ENCODE peak calls at places on chromosomes 5 and 9, in five cellular contexts. One of them, this sample, is unnamed.

GRCh38 chr5:170809551-170809950 is 26.0 kb downstream of the GABRP start:
- DNase-seq in naive thymus-derived CD4-positive, alpha-beta T cell: no peak
- DNase-seq in dorsolateral prefrontal cortex: peak
- DNase-seq in Panc1: no peak
- DNase-seq in uterus: no peak
- DNase-seq in this sample: peak

GRCh38 chr9:84261082-84261746 is 79.3 kb downstream of the SLC28A3 start:
- DNase-seq in naive thymus-derived CD4-positive, alpha-beta T cell: peak
- DNase-seq in dorsolateral prefrontal cortex: peak
- DNase-seq in Panc1: peak
- DNase-seq in uterus: peak
- DNase-seq in this sample: peak

GRCh38 chr9:21616082-21616778 is 134.1 kb upstream of the IFNE start:
- DNase-seq in naive thymus-derived CD4-positive, alpha-beta T cell: no peak
- DNase-seq in dorsolateral prefrontal cortex: no peak
- DNase-seq in Panc1: peak
- DNase-seq in uterus: no peak
- DNase-seq in this sample: no peak

GRCh38 chr5:93800988-93801811 is 59.8 kb upstream of the POU5F2 start:
- DNase-seq in naive thymus-derived CD4-positive, alpha-beta T cell: peak
- DNase-seq in dorsolateral prefrontal cortex: no peak
- DNase-seq in Panc1: peak
- DNase-seq in uterus: peak
- DNase-seq in this sample: no peak

GRCh38 chr9:127204771-127205470 is 59.7 kb upstream of the GARNL3 start:
- DNase-seq in naive thymus-derived CD4-positive, alpha-beta T cell: no peak
- DNase-seq in dorsolateral prefrontal cortex: no peak
- DNase-seq in Panc1: no peak
- DNase-seq in uterus: no peak
- DNase-seq in this sample: peak

GRCh38 chr9:6641561-6641960 is 4.0 kb downstream of the GLDC start:
- DNase-seq in naive thymus-derived CD4-positive, alpha-beta T cell: no peak
- DNase-seq in dorsolateral prefrontal cortex: no peak
- DNase-seq in Panc1: no peak
- DNase-seq in uterus: no peak
- DNase-seq in this sample: no peak

GRCh38 chr5:5360878-5361520 is 61.5 kb upstream of the ICE1 start:
- DNase-seq in naive thymus-derived CD4-positive, alpha-beta T cell: no peak
- DNase-seq in dorsolateral prefrontal cortex: no peak
- DNase-seq in Panc1: no peak
- DNase-seq in uterus: no peak
- DNase-seq in this sample: no peak

GRCh38 chr9:99120256-99120655 is 15.3 kb downstream of the TGFBR1 start:
- DNase-seq in naive thymus-derived CD4-positive, alpha-beta T cell: no peak
- DNase-seq in dorsolateral prefrontal cortex: no peak
- DNase-seq in Panc1: no peak
- DNase-seq in uterus: no peak
- DNase-seq in this sample: no peak

GRCh38 chr9:114696814-114697544 is 15.0 kb upstream of the TEX48 start:
- DNase-seq in naive thymus-derived CD4-positive, alpha-beta T cell: no peak
- DNase-seq in dorsolateral prefrontal cortex: no peak
- DNase-seq in Panc1: no peak
- DNase-seq in uterus: no peak
- DNase-seq in this sample: no peak

GRCh38 chr5:135173662-135174290 is 139.7 kb upstream of the PITX1 start:
- DNase-seq in naive thymus-derived CD4-positive, alpha-beta T cell: no peak
- DNase-seq in dorsolateral prefrontal cortex: no peak
- DNase-seq in Panc1: no peak
- DNase-seq in uterus: no peak
- DNase-seq in this sample: no peak

DNA sequence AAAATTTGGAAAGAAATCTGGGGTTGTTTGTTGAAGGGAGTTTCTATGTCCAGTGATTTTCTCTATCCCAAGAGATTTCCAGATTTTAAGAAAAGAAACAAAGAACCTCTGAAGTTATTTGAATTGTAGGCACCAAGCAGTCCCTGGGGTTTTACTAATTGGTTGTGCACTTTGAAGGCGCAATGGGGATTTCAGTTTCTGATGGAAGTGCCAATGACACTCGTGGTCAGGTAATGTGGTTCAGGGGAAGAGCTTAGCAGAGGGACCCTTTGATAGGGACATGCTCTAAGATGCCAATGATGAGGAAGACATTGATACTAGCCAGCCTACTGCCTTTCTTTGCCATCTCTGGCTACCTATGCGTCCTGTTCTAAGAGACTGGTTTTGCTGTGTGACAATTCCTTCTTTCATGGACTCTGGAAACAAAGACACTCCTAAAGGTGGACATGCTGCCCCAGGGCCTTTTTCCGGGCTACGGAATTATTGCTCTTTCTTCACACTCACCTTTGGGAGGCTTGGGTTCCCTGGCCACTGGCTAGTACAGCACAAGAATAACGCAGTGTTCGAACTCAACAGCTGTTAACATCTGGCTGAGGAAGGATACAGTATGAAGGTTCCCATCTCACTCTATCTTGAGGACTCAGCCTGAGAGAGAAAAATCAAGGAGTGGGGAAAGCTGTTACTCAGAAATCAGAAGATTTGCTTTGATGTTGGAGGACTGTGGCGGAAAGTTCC is 6.9 kb upstream of the TRAF1 start:
- DNase-seq in naive thymus-derived CD4-positive, alpha-beta T cell: no peak
- DNase-seq in dorsolateral prefrontal cortex: no peak
- DNase-seq in Panc1: no peak
- DNase-seq in uterus: no peak
- DNase-seq in this sample: no peak
- H3K27ac ChIP-seq in naive thymus-derived CD4-positive, alpha-beta T cell: peak
- H3K27ac ChIP-seq in dorsolateral prefrontal cortex: peak
- H3K27ac ChIP-seq in Panc1: no peak
- H3K27ac ChIP-seq in uterus: peak
- H3K27ac ChIP-seq in this sample: peak

GRCh38 chr5:172620506-172620905 is 20.6 kb upstream of the NEURL1B start:
- DNase-seq in naive thymus-derived CD4-positive, alpha-beta T cell: no peak
- DNase-seq in dorsolateral prefrontal cortex: no peak
- DNase-seq in Panc1: no peak
- DNase-seq in uterus: no peak
- DNase-seq in this sample: no peak

GRCh38 chr5:172616136-172616535 is 24.9 kb upstream of the NEURL1B start:
- DNase-seq in naive thymus-derived CD4-positive, alpha-beta T cell: no peak
- DNase-seq in dorsolateral prefrontal cortex: no peak
- DNase-seq in Panc1: no peak
- DNase-seq in uterus: no peak
- DNase-seq in this sample: no peak

GRCh38 chr5:172618574-172619365 is 22.3 kb upstream of the NEURL1B start:
- DNase-seq in naive thymus-derived CD4-positive, alpha-beta T cell: no peak
- DNase-seq in dorsolateral prefrontal cortex: no peak
- DNase-seq in Panc1: no peak
- DNase-seq in uterus: no peak
- DNase-seq in this sample: no peak

GRCh38 chr5:172616730-172617129 is 24.3 kb upstream of the NEURL1B start:
- DNase-seq in naive thymus-derived CD4-positive, alpha-beta T cell: no peak
- DNase-seq in dorsolateral prefrontal cortex: no peak
- DNase-seq in Panc1: no peak
- DNase-seq in uterus: peak
- DNase-seq in this sample: no peak

DNA sequence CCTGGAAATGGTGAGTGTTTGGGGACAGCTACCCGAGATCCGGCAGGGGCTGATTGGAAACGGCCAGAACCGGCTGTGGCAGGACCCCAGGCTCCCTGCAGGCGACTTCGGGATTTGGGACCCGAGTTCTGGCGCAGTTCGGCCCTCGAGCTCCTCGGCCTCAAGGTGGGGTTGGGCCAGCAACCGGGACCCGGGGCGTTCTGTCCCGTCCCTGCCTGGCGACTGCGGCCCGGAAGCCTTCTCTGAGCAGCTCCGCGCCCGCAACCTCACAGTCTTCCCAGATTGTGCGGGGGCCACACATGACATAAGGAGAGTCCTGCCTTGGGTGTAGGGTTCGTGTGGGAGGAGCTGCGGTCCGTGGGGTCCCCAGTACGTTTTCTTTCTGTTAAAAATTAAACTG is 23.2 kb upstream of the NEURL1B start:
- DNase-seq in naive thymus-derived CD4-positive, alpha-beta T cell: no peak
- DNase-seq in dorsolateral prefrontal cortex: no peak
- DNase-seq in Panc1: no peak
- DNase-seq in uterus: no peak
- DNase-seq in this sample: no peak
- H3K27ac ChIP-seq in naive thymus-derived CD4-positive, alpha-beta T cell: no peak
- H3K27ac ChIP-seq in dorsolateral prefrontal cortex: no peak
- H3K27ac ChIP-seq in Panc1: no peak
- H3K27ac ChIP-seq in uterus: peak
- H3K27ac ChIP-seq in this sample: no peak

GRCh38 chr5:27708579-27708978 is 670.2 kb upstream of the CDH9 start:
- DNase-seq in naive thymus-derived CD4-positive, alpha-beta T cell: no peak
- DNase-seq in dorsolateral prefrontal cortex: no peak
- DNase-seq in Panc1: no peak
- DNase-seq in uterus: no peak
- DNase-seq in this sample: no peak
- H3K27ac ChIP-seq in naive thymus-derived CD4-positive, alpha-beta T cell: no peak
- H3K27ac ChIP-seq in dorsolateral prefrontal cortex: no peak
- H3K27ac ChIP-seq in Panc1: no peak
- H3K27ac ChIP-seq in uterus: no peak
- H3K27ac ChIP-seq in this sample: no peak

GRCh38 chr5:149796025-149796424 is 65.9 kb downstream of the PPARGC1B start:
- DNase-seq in naive thymus-derived CD4-positive, alpha-beta T cell: no peak
- DNase-seq in dorsolateral prefrontal cortex: no peak
- DNase-seq in Panc1: no peak
- DNase-seq in uterus: no peak
- DNase-seq in this sample: no peak
- H3K27ac ChIP-seq in naive thymus-derived CD4-positive, alpha-beta T cell: no peak
- H3K27ac ChIP-seq in dorsolateral prefrontal cortex: no peak
- H3K27ac ChIP-seq in Panc1: no peak
- H3K27ac ChIP-seq in uterus: peak
- H3K27ac ChIP-seq in this sample: no peak

GRCh38 chr9:78010419-78010818 is 21.2 kb downstream of the GNAQ start:
- DNase-seq in naive thymus-derived CD4-positive, alpha-beta T cell: peak
- DNase-seq in dorsolateral prefrontal cortex: no peak
- DNase-seq in Panc1: no peak
- DNase-seq in uterus: no peak
- DNase-seq in this sample: no peak
- H3K27ac ChIP-seq in naive thymus-derived CD4-positive, alpha-beta T cell: no peak
- H3K27ac ChIP-seq in dorsolateral prefrontal cortex: peak
- H3K27ac ChIP-seq in Panc1: no peak
- H3K27ac ChIP-seq in uterus: peak
- H3K27ac ChIP-seq in this sample: no peak

GRCh38 chr9:83219154-83219923 is 156.4 kb upstream of the RASEF start:
- DNase-seq in naive thymus-derived CD4-positive, alpha-beta T cell: no peak
- DNase-seq in dorsolateral prefrontal cortex: peak
- DNase-seq in Panc1: peak
- DNase-seq in uterus: peak
- DNase-seq in this sample: peak
- H3K27ac ChIP-seq in naive thymus-derived CD4-positive, alpha-beta T cell: no peak
- H3K27ac ChIP-seq in dorsolateral prefrontal cortex: no peak
- H3K27ac ChIP-seq in Panc1: peak
- H3K27ac ChIP-seq in uterus: peak
- H3K27ac ChIP-seq in this sample: peak

DNA sequence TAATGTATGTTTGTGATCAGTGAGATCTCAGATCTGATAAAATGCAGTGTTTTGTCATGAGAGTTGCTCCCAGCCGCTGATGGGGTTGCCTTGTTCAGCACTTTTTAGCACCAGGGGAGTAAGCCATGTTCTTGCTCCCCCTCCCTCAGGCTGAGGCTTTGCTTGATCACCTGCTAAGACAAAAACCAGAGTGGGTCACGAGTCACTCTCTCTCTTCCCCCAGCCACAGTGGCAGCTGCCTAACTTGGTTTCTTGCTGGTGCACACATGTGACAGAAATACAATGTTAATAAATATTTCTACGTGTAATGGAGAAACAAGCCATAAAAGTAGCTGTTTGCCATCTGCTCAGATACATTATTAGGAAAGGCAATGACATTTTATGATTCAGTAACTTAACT is 212.4 kb upstream of the DMRT1 start:
- DNase-seq in naive thymus-derived CD4-positive, alpha-beta T cell: no peak
- DNase-seq in dorsolateral prefrontal cortex: no peak
- DNase-seq in Panc1: no peak
- DNase-seq in uterus: no peak
- DNase-seq in this sample: no peak
- H3K27ac ChIP-seq in naive thymus-derived CD4-positive, alpha-beta T cell: no peak
- H3K27ac ChIP-seq in dorsolateral prefrontal cortex: no peak
- H3K27ac ChIP-seq in Panc1: no peak
- H3K27ac ChIP-seq in uterus: peak
- H3K27ac ChIP-seq in this sample: no peak

This sample was measured in substantia nigra.